ENCODE peak calls at places on chromosomes 12 and 14, in four cellular contexts. One of them, this sample, is unnamed.
A peak's percentile ranks its signal among the peaks of the same experiment; 100 is the strongest.

GRCh38 chr12:80551897-80552296 is 107.9 kb downstream of the PTPRQ start:
- DNase-seq in activated B cell treated with CpG ODN at 0.5 μM for 24 hours: no peak
- DNase-seq in Peyer's patch: no peak
- DNase-seq in bronchial epithelial cell: peak; percentile 96
- DNase-seq in this sample: no peak

GRCh38 chr12:79238246-79238645 is 373.7 kb downstream of the SYT1 start:
- DNase-seq in activated B cell treated with CpG ODN at 0.5 μM for 24 hours: no peak
- DNase-seq in Peyer's patch: no peak
- DNase-seq in bronchial epithelial cell: no peak
- DNase-seq in this sample: no peak

GRCh38 chr14:99430491-99430890 is 50.2 kb downstream of the SETD3 start:
- DNase-seq in activated B cell treated with CpG ODN at 0.5 μM for 24 hours: peak; percentile 22
- DNase-seq in Peyer's patch: peak; percentile 54
- DNase-seq in bronchial epithelial cell: peak; percentile 8
- DNase-seq in this sample: no peak

GRCh38 chr14:22878271-22879246 is 4.5 kb upstream of the REM2 start:
- DNase-seq in activated B cell treated with CpG ODN at 0.5 μM for 24 hours: no peak
- DNase-seq in Peyer's patch: no peak
- DNase-seq in bronchial epithelial cell: no peak
- DNase-seq in this sample: no peak

GRCh38 chr12:32217354-32218310 is 111.0 kb downstream of the BICD1 start:
- DNase-seq in activated B cell treated with CpG ODN at 0.5 μM for 24 hours: no peak
- DNase-seq in Peyer's patch: no peak
- DNase-seq in bronchial epithelial cell: peak; percentile 68
- DNase-seq in this sample: no peak

GRCh38 chr12:6834873-6835272 is 5.9 kb upstream of the GNB3 start:
- DNase-seq in activated B cell treated with CpG ODN at 0.5 μM for 24 hours: no peak
- DNase-seq in Peyer's patch: no peak
- DNase-seq in bronchial epithelial cell: no peak
- DNase-seq in this sample: no peak

GRCh38 chr14:104885973-104886689 is 21.1 kb downstream of the CEP170B start:
- DNase-seq in activated B cell treated with CpG ODN at 0.5 μM for 24 hours: no peak
- DNase-seq in Peyer's patch: no peak
- DNase-seq in bronchial epithelial cell: no peak
- DNase-seq in this sample: no peak

GRCh38 chr12:50283924-50284236 is 560 bp upstream of the LIMA1 start:
- DNase-seq in activated B cell treated with CpG ODN at 0.5 μM for 24 hours: no peak
- DNase-seq in Peyer's patch: no peak
- DNase-seq in bronchial epithelial cell: no peak
- DNase-seq in this sample: peak; percentile 44

GRCh38 chr12:40104461-40105264 is 1.2 kb downstream of the SLC2A13 start:
- DNase-seq in activated B cell treated with CpG ODN at 0.5 μM for 24 hours: no peak
- DNase-seq in Peyer's patch: no peak
- DNase-seq in bronchial epithelial cell: no peak
- DNase-seq in this sample: no peak

GRCh38 chr14:50804181-50804721 is 26.7 kb downstream of the NIN start:
- DNase-seq in activated B cell treated with CpG ODN at 0.5 μM for 24 hours: no peak
- DNase-seq in Peyer's patch: no peak
- DNase-seq in bronchial epithelial cell: no peak
- DNase-seq in this sample: no peak

GRCh38 chr14:96297000-96297399 is 41.0 kb downstream of the BDKRB1 start:
- DNase-seq in activated B cell treated with CpG ODN at 0.5 μM for 24 hours: no peak
- DNase-seq in Peyer's patch: no peak
- DNase-seq in bronchial epithelial cell: peak; percentile 28
- DNase-seq in this sample: peak; percentile 32

GRCh38 chr12:130761537-130762318 is 45.6 kb upstream of the RIMBP2 start:
- DNase-seq in activated B cell treated with CpG ODN at 0.5 μM for 24 hours: no peak
- DNase-seq in Peyer's patch: peak; percentile 62
- DNase-seq in bronchial epithelial cell: peak; percentile 59
- DNase-seq in this sample: peak; percentile 85

GRCh38 chr12:107778383-107779015 is 4.0 kb downstream of the ASCL4 start:
- DNase-seq in activated B cell treated with CpG ODN at 0.5 μM for 24 hours: no peak
- DNase-seq in Peyer's patch: peak; percentile 59
- DNase-seq in bronchial epithelial cell: no peak
- DNase-seq in this sample: no peak

GRCh38 chr14:34465069-34465859 is 3.2 kb upstream of the SPTSSA start:
- DNase-seq in activated B cell treated with CpG ODN at 0.5 μM for 24 hours: no peak
- DNase-seq in Peyer's patch: no peak
- DNase-seq in bronchial epithelial cell: peak; percentile 36
- DNase-seq in this sample: no peak

GRCh38 chr14:55702501-55702900 is 122.5 kb downstream of the KTN1 start:
- DNase-seq in activated B cell treated with CpG ODN at 0.5 μM for 24 hours: no peak
- DNase-seq in Peyer's patch: no peak
- DNase-seq in bronchial epithelial cell: no peak
- DNase-seq in this sample: no peak

GRCh38 chr12:49655595-49656236 is 32.4 kb downstream of the PRPF40B start:
- DNase-seq in activated B cell treated with CpG ODN at 0.5 μM for 24 hours: no peak
- DNase-seq in Peyer's patch: no peak
- DNase-seq in bronchial epithelial cell: no peak
- DNase-seq in this sample: no peak

GRCh38 chr14:73014105-73014504 is 12.8 kb downstream of the ZFYVE1 start:
- DNase-seq in activated B cell treated with CpG ODN at 0.5 μM for 24 hours: no peak
- DNase-seq in Peyer's patch: no peak
- DNase-seq in bronchial epithelial cell: no peak
- DNase-seq in this sample: peak; percentile 66

DNA sequence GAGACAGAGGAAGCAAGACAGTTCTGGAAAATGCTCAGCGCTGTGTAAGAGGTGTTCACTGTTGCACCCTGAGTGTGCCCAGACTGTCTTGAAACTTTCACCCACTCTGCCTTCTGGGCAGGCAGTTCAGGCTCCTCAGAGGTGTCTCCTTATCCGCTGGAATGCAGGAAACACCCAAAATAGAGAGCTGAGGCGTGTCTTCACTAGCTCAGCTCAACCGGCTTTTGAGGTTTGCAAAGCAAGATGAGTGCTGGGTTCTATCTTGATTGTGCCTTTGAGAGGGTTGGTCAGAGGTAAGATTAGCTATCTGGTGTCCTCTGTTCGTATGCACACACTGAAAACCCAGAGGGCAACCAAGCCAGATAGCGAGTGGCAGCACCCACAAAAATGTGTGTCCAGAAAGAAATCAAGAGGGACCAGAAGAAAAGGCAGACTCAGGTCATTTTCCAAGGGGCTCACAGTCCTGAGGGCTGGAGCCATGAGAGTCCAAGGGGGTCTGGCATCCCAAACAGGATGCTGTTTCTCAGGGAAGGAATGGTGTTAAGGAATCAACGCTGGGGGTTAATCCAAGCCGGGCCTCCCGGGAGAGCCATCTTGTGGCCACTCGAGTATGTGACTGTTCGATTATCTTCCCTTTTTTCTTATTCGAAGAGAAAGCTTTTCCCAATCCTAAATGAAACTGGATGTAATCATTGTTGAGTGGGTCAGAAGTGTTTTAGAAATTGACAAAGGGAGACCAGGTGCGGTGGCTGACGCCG is 47.1 kb downstream of the TBX3 start:
- DNase-seq in activated B cell treated with CpG ODN at 0.5 μM for 24 hours: no peak
- DNase-seq in Peyer's patch: no peak
- DNase-seq in bronchial epithelial cell: peak; percentile 27
- DNase-seq in this sample: no peak
- TF ChIP-seq CTCF in activated B cell treated with CpG ODN at 0.5 μM for 24 hours: no peak
- TF ChIP-seq CTCF in Peyer's patch: no peak
- TF ChIP-seq CTCF in bronchial epithelial cell: no peak
- TF ChIP-seq CTCF in this sample: no peak

DNA sequence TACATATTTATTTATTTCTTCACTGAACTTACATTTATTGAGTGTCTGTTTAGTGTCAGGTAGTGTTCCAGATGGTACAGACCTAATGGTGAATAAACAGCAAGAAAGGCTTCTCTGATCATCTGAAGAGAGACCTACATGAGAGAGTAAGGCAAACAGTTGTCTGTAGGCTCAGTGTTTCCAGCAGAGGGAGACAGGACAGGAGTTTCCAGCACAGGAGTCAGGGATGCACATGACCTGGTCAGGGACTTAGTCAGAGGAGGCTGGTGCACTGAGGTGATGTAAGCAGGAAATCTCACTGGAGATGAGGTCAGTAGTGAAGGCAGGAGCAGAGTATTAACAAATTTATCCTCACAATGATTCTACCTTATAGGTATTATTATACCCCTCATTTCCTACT is 233.2 kb downstream of the MDGA2 start:
- DNase-seq in activated B cell treated with CpG ODN at 0.5 μM for 24 hours: no peak
- DNase-seq in Peyer's patch: no peak
- DNase-seq in bronchial epithelial cell: peak; percentile 58
- DNase-seq in this sample: no peak
- TF ChIP-seq CTCF in activated B cell treated with CpG ODN at 0.5 μM for 24 hours: no peak
- TF ChIP-seq CTCF in Peyer's patch: no peak
- TF ChIP-seq CTCF in bronchial epithelial cell: peak; percentile 10
- TF ChIP-seq CTCF in this sample: no peak

GRCh38 chr14:53610947-53611346 is 345.7 kb downstream of the BMP4 start:
- DNase-seq in activated B cell treated with CpG ODN at 0.5 μM for 24 hours: no peak
- DNase-seq in Peyer's patch: no peak
- DNase-seq in bronchial epithelial cell: no peak
- DNase-seq in this sample: no peak
- TF ChIP-seq CTCF in activated B cell treated with CpG ODN at 0.5 μM for 24 hours: no peak
- TF ChIP-seq CTCF in Peyer's patch: no peak
- TF ChIP-seq CTCF in bronchial epithelial cell: no peak
- TF ChIP-seq CTCF in this sample: no peak

GRCh38 chr14:67453575-67454300 is 34.8 kb downstream of the TMEM229B start:
- DNase-seq in activated B cell treated with CpG ODN at 0.5 μM for 24 hours: no peak
- DNase-seq in Peyer's patch: no peak
- DNase-seq in bronchial epithelial cell: no peak
- DNase-seq in this sample: no peak
- TF ChIP-seq CTCF in activated B cell treated with CpG ODN at 0.5 μM for 24 hours: no peak
- TF ChIP-seq CTCF in Peyer's patch: no peak
- TF ChIP-seq CTCF in bronchial epithelial cell: no peak
- TF ChIP-seq CTCF in this sample: no peak

GRCh38 chr12:8590842-8591545 is 21.7 kb downstream of the AICDA start:
- DNase-seq in activated B cell treated with CpG ODN at 0.5 μM for 24 hours: no peak
- DNase-seq in Peyer's patch: no peak
- DNase-seq in bronchial epithelial cell: no peak
- DNase-seq in this sample: peak; percentile 80
- TF ChIP-seq CTCF in activated B cell treated with CpG ODN at 0.5 μM for 24 hours: no peak
- TF ChIP-seq CTCF in Peyer's patch: no peak
- TF ChIP-seq CTCF in bronchial epithelial cell: peak; percentile 2
- TF ChIP-seq CTCF in this sample: peak; percentile 32

GRCh38 chr12:110343921-110344555 is 59.5 kb downstream of the ANAPC7 start:
- DNase-seq in activated B cell treated with CpG ODN at 0.5 μM for 24 hours: no peak
- DNase-seq in Peyer's patch: peak; percentile 13
- DNase-seq in bronchial epithelial cell: no peak
- DNase-seq in this sample: no peak

GRCh38 chr12:110343114-110343513 is 60.4 kb downstream of the ANAPC7 start:
- DNase-seq in activated B cell treated with CpG ODN at 0.5 μM for 24 hours: no peak
- DNase-seq in Peyer's patch: peak; percentile 22
- DNase-seq in bronchial epithelial cell: no peak
- DNase-seq in this sample: no peak

GRCh38 chr12:110345963-110346362 is 57.5 kb downstream of the ANAPC7 start:
- DNase-seq in activated B cell treated with CpG ODN at 0.5 μM for 24 hours: no peak
- DNase-seq in Peyer's patch: peak; percentile 41
- DNase-seq in bronchial epithelial cell: no peak
- DNase-seq in this sample: no peak

GRCh38 chr12:110344657-110345056 is 58.9 kb downstream of the ANAPC7 start:
- DNase-seq in activated B cell treated with CpG ODN at 0.5 μM for 24 hours: no peak
- DNase-seq in Peyer's patch: peak; percentile 29
- DNase-seq in bronchial epithelial cell: no peak
- DNase-seq in this sample: no peak

DNA sequence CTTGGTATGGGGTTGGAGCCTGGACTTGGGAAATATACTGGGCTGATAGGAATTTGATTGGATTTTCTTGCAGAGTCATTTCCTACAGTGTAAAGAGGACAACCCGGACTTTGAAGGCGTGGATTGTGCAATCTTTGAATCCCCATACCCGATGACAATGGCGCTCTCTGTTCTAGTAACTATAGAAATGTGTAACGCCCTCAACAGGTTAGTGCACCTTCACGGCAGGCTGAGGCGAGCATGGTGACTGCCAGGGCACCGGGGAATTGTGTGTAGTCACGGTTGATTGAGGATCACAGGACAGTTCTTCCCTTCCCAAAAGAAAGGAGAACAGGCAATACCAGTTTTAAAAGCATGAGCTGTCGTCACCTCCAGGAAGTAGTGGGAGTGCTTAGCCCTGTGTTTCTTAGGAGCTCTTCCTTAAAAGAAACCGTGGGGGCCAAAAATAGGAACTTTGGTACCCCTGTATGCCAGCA is 58.3 kb downstream of the ANAPC7 start:
- DNase-seq in activated B cell treated with CpG ODN at 0.5 μM for 24 hours: no peak
- DNase-seq in Peyer's patch: peak; percentile 61
- DNase-seq in bronchial epithelial cell: peak; percentile 99
- DNase-seq in this sample: no peak
- TF ChIP-seq CTCF in activated B cell treated with CpG ODN at 0.5 μM for 24 hours: no peak
- TF ChIP-seq CTCF in Peyer's patch: no peak
- TF ChIP-seq CTCF in bronchial epithelial cell: no peak
- TF ChIP-seq CTCF in this sample: no peak

GRCh38 chr12:10636124-10636523 is 22.7 kb upstream of the MAGOHB start:
- DNase-seq in activated B cell treated with CpG ODN at 0.5 μM for 24 hours: no peak
- DNase-seq in Peyer's patch: no peak
- DNase-seq in bronchial epithelial cell: no peak
- DNase-seq in this sample: no peak
- TF ChIP-seq CTCF in activated B cell treated with CpG ODN at 0.5 μM for 24 hours: no peak
- TF ChIP-seq CTCF in Peyer's patch: no peak
- TF ChIP-seq CTCF in bronchial epithelial cell: no peak
- TF ChIP-seq CTCF in this sample: no peak

This sample was measured in GM13976.